ENCODE peak calls at places on chromosomes 12 and 14, in six cellular contexts. One of them, this sample, is unnamed.
A peak's percentile ranks its signal among the peaks of the same experiment; 100 is the strongest.

GRCh38 chr14:92093320-92093719 is 13.1 kb downstream of the ATXN3 start:
- DNase-seq in fibroblast of pulmonary artery: peak; percentile 8
- DNase-seq in Calu3: no peak
- DNase-seq in CD4-positive, alpha-beta T cell: no peak
- DNase-seq in GM12878: no peak
- DNase-seq in NB4: peak; percentile 23
- DNase-seq in this sample: no peak

GRCh38 chr12:253116-253831 is 9.4 kb downstream of the SLC6A13 start:
- DNase-seq in fibroblast of pulmonary artery: no peak
- DNase-seq in Calu3: no peak
- DNase-seq in CD4-positive, alpha-beta T cell: no peak
- DNase-seq in GM12878: no peak
- DNase-seq in NB4: no peak
- DNase-seq in this sample: no peak

GRCh38 chr14:78448483-78449094 is 278.4 kb downstream of the NRXN3 start:
- DNase-seq in fibroblast of pulmonary artery: peak; percentile 2
- DNase-seq in Calu3: peak; percentile 68
- DNase-seq in CD4-positive, alpha-beta T cell: no peak
- DNase-seq in GM12878: peak; percentile 45
- DNase-seq in NB4: peak; percentile 60
- DNase-seq in this sample: peak; percentile 67

GRCh38 chr12:106171117-106171750 is 32.5 kb upstream of the NUAK1 start:
- DNase-seq in fibroblast of pulmonary artery: no peak
- DNase-seq in Calu3: no peak
- DNase-seq in CD4-positive, alpha-beta T cell: no peak
- DNase-seq in GM12878: no peak
- DNase-seq in NB4: no peak
- DNase-seq in this sample: no peak

GRCh38 chr12:106062693-106063092 is 76.1 kb downstream of the NUAK1 start:
- DNase-seq in fibroblast of pulmonary artery: no peak
- DNase-seq in Calu3: no peak
- DNase-seq in CD4-positive, alpha-beta T cell: no peak
- DNase-seq in GM12878: no peak
- DNase-seq in NB4: no peak
- DNase-seq in this sample: no peak

GRCh38 chr14:93543766-93544165 is 113.0 kb downstream of the UNC79 start:
- DNase-seq in fibroblast of pulmonary artery: peak; percentile 48
- DNase-seq in Calu3: no peak
- DNase-seq in CD4-positive, alpha-beta T cell: no peak
- DNase-seq in GM12878: no peak
- DNase-seq in NB4: peak; percentile 42
- DNase-seq in this sample: no peak

GRCh38 chr12:49397000-49397399 is 29.7 kb downstream of the SPATS2 start:
- DNase-seq in fibroblast of pulmonary artery: no peak
- DNase-seq in Calu3: no peak
- DNase-seq in CD4-positive, alpha-beta T cell: no peak
- DNase-seq in GM12878: no peak
- DNase-seq in NB4: no peak
- DNase-seq in this sample: no peak

GRCh38 chr14:81273961-81274360 is 53.2 kb upstream of the GTF2A1 start:
- DNase-seq in fibroblast of pulmonary artery: no peak
- DNase-seq in Calu3: no peak
- DNase-seq in CD4-positive, alpha-beta T cell: no peak
- DNase-seq in GM12878: no peak
- DNase-seq in NB4: no peak
- DNase-seq in this sample: no peak

GRCh38 chr12:120468271-120468845 is 1.2 kb downstream of the SRSF9 start:
- DNase-seq in fibroblast of pulmonary artery: peak; percentile 70
- DNase-seq in Calu3: peak; percentile 32
- DNase-seq in CD4-positive, alpha-beta T cell: no peak
- DNase-seq in GM12878: no peak
- DNase-seq in NB4: peak; percentile 88
- DNase-seq in this sample: peak; percentile 34

GRCh38 chr12:14554281-14555008 is 13.2 kb downstream of the PLBD1 start:
- DNase-seq in fibroblast of pulmonary artery: peak; percentile 17
- DNase-seq in Calu3: peak; percentile 86
- DNase-seq in CD4-positive, alpha-beta T cell: no peak
- DNase-seq in GM12878: no peak
- DNase-seq in NB4: peak; percentile 26
- DNase-seq in this sample: no peak

GRCh38 chr14:24429395-24430142 is at the start of the genes CBLN3 and KHNYN:
- DNase-seq in fibroblast of pulmonary artery: peak; percentile 93
- DNase-seq in Calu3: peak; percentile 90
- DNase-seq in CD4-positive, alpha-beta T cell: peak; percentile 79
- DNase-seq in GM12878: no peak
- DNase-seq in NB4: peak; percentile 95
- DNase-seq in this sample: peak; percentile 97

GRCh38 chr12:89707992-89708792 is 446 bp downstream of the ATP2B1 start:
- DNase-seq in fibroblast of pulmonary artery: no peak
- DNase-seq in Calu3: peak; percentile 31
- DNase-seq in CD4-positive, alpha-beta T cell: peak; percentile 36
- DNase-seq in GM12878: no peak
- DNase-seq in NB4: peak; percentile 64
- DNase-seq in this sample: peak; percentile 24

GRCh38 chr12:47950856-47951468 is 12.4 kb upstream of the TMEM106C start:
- DNase-seq in fibroblast of pulmonary artery: no peak
- DNase-seq in Calu3: no peak
- DNase-seq in CD4-positive, alpha-beta T cell: no peak
- DNase-seq in GM12878: no peak
- DNase-seq in NB4: no peak
- DNase-seq in this sample: no peak

GRCh38 chr12:105433804-105434203 is 103.3 kb downstream of the C12orf75 start:
- DNase-seq in fibroblast of pulmonary artery: peak; percentile 87
- DNase-seq in Calu3: no peak
- DNase-seq in CD4-positive, alpha-beta T cell: no peak
- DNase-seq in GM12878: no peak
- DNase-seq in NB4: no peak
- DNase-seq in this sample: no peak

GRCh38 chr14:95440951-95441350 is 75.5 kb downstream of the SYNE3 start:
- DNase-seq in fibroblast of pulmonary artery: no peak
- DNase-seq in Calu3: no peak
- DNase-seq in CD4-positive, alpha-beta T cell: no peak
- DNase-seq in GM12878: no peak
- DNase-seq in NB4: no peak
- DNase-seq in this sample: no peak

GRCh38 chr12:17030338-17030737 is 424.4 kb upstream of the LMO3 start:
- DNase-seq in fibroblast of pulmonary artery: no peak
- DNase-seq in Calu3: no peak
- DNase-seq in CD4-positive, alpha-beta T cell: no peak
- DNase-seq in GM12878: no peak
- DNase-seq in NB4: no peak
- DNase-seq in this sample: no peak

GRCh38 chr14:22458737-22459136 is 130.3 kb downstream of the DAD1 start:
- DNase-seq in fibroblast of pulmonary artery: no peak
- DNase-seq in Calu3: no peak
- DNase-seq in CD4-positive, alpha-beta T cell: no peak
- DNase-seq in GM12878: no peak
- DNase-seq in NB4: no peak
- DNase-seq in this sample: no peak

GRCh38 chr14:22456421-22456820 is 132.6 kb downstream of the DAD1 start:
- DNase-seq in fibroblast of pulmonary artery: no peak
- DNase-seq in Calu3: no peak
- DNase-seq in CD4-positive, alpha-beta T cell: no peak
- DNase-seq in GM12878: no peak
- DNase-seq in NB4: no peak
- DNase-seq in this sample: no peak

GRCh38 chr14:22460461-22461195 is 128.4 kb downstream of the DAD1 start:
- DNase-seq in fibroblast of pulmonary artery: no peak
- DNase-seq in Calu3: no peak
- DNase-seq in CD4-positive, alpha-beta T cell: no peak
- DNase-seq in GM12878: no peak
- DNase-seq in NB4: peak; percentile 95
- DNase-seq in this sample: peak; percentile 37

GRCh38 chr14:22452330-22452729 is 136.7 kb downstream of the DAD1 start:
- DNase-seq in fibroblast of pulmonary artery: no peak
- DNase-seq in Calu3: no peak
- DNase-seq in CD4-positive, alpha-beta T cell: no peak
- DNase-seq in GM12878: no peak
- DNase-seq in NB4: no peak
- DNase-seq in this sample: no peak

DNA sequence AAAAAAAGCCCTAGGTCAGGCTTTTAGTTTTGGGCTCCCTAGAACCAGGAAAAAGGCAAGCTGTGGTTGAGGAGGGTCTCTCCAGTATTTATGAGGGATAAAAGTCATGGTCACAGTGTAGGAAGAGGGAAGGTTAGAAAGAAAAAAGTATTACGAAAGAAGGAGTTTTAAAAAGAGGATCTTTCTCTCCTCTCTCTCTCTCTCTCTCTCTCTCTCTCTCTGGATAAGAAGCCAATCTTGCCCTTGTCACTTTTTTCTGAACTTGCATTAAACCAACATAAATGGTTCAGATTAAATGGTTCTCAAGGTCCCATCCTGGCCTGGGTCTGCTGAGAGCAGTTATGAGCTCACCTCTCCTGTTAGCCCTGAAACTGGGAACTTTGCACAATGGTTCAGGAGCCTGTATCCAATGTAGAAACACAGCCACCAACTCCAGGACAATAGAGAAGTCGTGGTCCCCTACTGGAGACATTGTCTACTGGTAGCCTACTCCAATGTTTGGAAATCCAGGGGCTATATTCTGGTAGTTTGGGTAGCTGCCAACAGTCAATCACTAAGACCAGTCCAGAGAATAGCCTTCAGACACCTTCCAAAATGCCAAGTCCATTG is 131.9 kb downstream of the DAD1 start:
- DNase-seq in fibroblast of pulmonary artery: no peak
- DNase-seq in Calu3: no peak
- DNase-seq in CD4-positive, alpha-beta T cell: no peak
- DNase-seq in GM12878: no peak
- DNase-seq in NB4: peak; percentile 70
- DNase-seq in this sample: no peak
- TF ChIP-seq CTCF in fibroblast of pulmonary artery: no peak
- TF ChIP-seq CTCF in Calu3: no peak
- TF ChIP-seq CTCF in CD4-positive, alpha-beta T cell: no peak
- TF ChIP-seq CTCF in GM12878: no peak
- TF ChIP-seq CTCF in NB4: no peak
- TF ChIP-seq CTCF in this sample: no peak

GRCh38 chr14:60647837-60648168 is 1.5 kb downstream of the SIX1 start:
- DNase-seq in fibroblast of pulmonary artery: no peak
- DNase-seq in Calu3: no peak
- DNase-seq in CD4-positive, alpha-beta T cell: no peak
- DNase-seq in GM12878: no peak
- DNase-seq in NB4: no peak
- DNase-seq in this sample: no peak

GRCh38 chr14:60647081-60647836 is 2.0 kb downstream of the SIX1 start:
- DNase-seq in fibroblast of pulmonary artery: no peak
- DNase-seq in Calu3: peak; percentile 36
- DNase-seq in CD4-positive, alpha-beta T cell: no peak
- DNase-seq in GM12878: no peak
- DNase-seq in NB4: peak; percentile 21
- DNase-seq in this sample: no peak

GRCh38 chr14:60648934-60649814 is at the start of gene SIX1:
- DNase-seq in fibroblast of pulmonary artery: peak; percentile 86
- DNase-seq in Calu3: peak; percentile 86
- DNase-seq in CD4-positive, alpha-beta T cell: no peak
- DNase-seq in GM12878: no peak
- DNase-seq in NB4: peak; percentile 85
- DNase-seq in this sample: peak; percentile 69

GRCh38 chr14:60649815-60650381 is 621 bp upstream of the SIX1 start:
- DNase-seq in fibroblast of pulmonary artery: no peak
- DNase-seq in Calu3: no peak
- DNase-seq in CD4-positive, alpha-beta T cell: no peak
- DNase-seq in GM12878: no peak
- DNase-seq in NB4: peak; percentile 14
- DNase-seq in this sample: no peak

GRCh38 chr14:60648169-60648933 is 926 bp downstream of the SIX1 start:
- DNase-seq in fibroblast of pulmonary artery: no peak
- DNase-seq in Calu3: peak; percentile 38
- DNase-seq in CD4-positive, alpha-beta T cell: no peak
- DNase-seq in GM12878: no peak
- DNase-seq in NB4: peak; percentile 38
- DNase-seq in this sample: no peak
- TF ChIP-seq CTCF in fibroblast of pulmonary artery: no peak
- TF ChIP-seq CTCF in Calu3: no peak
- TF ChIP-seq CTCF in CD4-positive, alpha-beta T cell: no peak
- TF ChIP-seq CTCF in GM12878: no peak
- TF ChIP-seq CTCF in NB4: no peak
- TF ChIP-seq CTCF in this sample: no peak

GRCh38 chr12:123041042-123041531 is 60.6 kb downstream of the ARL6IP4 start:
- DNase-seq in fibroblast of pulmonary artery: no peak
- DNase-seq in Calu3: no peak
- DNase-seq in CD4-positive, alpha-beta T cell: no peak
- DNase-seq in GM12878: no peak
- DNase-seq in NB4: peak; percentile 38
- DNase-seq in this sample: no peak
- TF ChIP-seq CTCF in fibroblast of pulmonary artery: no peak
- TF ChIP-seq CTCF in Calu3: no peak
- TF ChIP-seq CTCF in CD4-positive, alpha-beta T cell: no peak
- TF ChIP-seq CTCF in GM12878: no peak
- TF ChIP-seq CTCF in NB4: no peak
- TF ChIP-seq CTCF in this sample: no peak

DNA sequence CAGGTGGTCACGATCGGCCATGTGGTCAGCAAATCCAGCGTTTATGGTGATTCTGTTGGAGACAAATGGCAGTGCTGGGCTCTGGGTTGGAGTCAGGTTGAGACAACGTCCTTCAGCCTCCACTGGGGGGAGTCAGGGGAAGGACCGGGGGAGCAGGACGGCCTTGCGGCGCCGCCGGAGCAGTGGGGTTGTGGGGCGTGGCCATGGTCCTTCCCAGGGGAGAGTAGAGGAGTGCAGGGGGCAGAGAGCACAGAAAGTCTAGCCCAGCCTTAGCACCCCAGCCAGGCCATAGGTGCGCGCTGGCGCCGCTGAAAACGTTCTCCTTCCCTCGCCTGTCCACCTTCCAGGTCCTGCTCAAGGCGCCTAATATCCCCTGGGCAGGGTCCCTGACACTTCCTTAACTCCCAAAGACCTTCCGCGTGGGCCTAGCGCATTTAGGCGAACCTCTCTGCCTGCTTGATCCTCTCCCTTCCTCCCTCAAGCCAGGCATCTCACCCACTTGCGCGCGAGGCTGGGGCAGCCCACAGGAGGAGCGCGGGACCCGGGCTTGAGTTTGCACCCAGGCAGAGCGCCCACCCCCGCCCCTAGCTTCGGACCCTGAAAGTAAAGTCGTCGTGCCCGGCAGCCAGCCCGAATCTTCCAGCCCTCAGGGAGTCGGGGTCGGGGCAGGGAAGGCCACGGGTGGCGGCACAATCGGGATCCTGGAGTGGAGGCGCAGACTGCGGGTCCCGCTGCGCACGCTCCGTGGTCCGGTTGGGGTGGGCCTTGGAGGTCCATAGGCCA is 3.1 kb upstream of the KIF26A start:
- DNase-seq in fibroblast of pulmonary artery: peak; percentile 4
- DNase-seq in Calu3: peak; percentile 62
- DNase-seq in CD4-positive, alpha-beta T cell: no peak
- DNase-seq in GM12878: no peak
- DNase-seq in NB4: peak; percentile 57
- DNase-seq in this sample: no peak
- TF ChIP-seq CTCF in fibroblast of pulmonary artery: no peak
- TF ChIP-seq CTCF in Calu3: no peak
- TF ChIP-seq CTCF in CD4-positive, alpha-beta T cell: no peak
- TF ChIP-seq CTCF in GM12878: no peak
- TF ChIP-seq CTCF in NB4: peak; percentile 38
- TF ChIP-seq CTCF in this sample: no peak

GRCh38 chr14:41925409-41925808 is 318.7 kb downstream of the LRFN5 start:
- DNase-seq in fibroblast of pulmonary artery: peak; percentile 59
- DNase-seq in Calu3: no peak
- DNase-seq in CD4-positive, alpha-beta T cell: no peak
- DNase-seq in GM12878: no peak
- DNase-seq in NB4: peak; percentile 7
- DNase-seq in this sample: no peak
- TF ChIP-seq CTCF in fibroblast of pulmonary artery: peak; percentile 59
- TF ChIP-seq CTCF in Calu3: no peak
- TF ChIP-seq CTCF in CD4-positive, alpha-beta T cell: no peak
- TF ChIP-seq CTCF in GM12878: peak; percentile 36
- TF ChIP-seq CTCF in NB4: peak; percentile 17
- TF ChIP-seq CTCF in this sample: no peak